ENCODE peak calls at places on chromosomes 7 and 10, in nine cellular contexts. P, D, W, F, A, T, O, X and K are unnamed samples.

GRCh38 chr7:107354639-107355038 is 115.2 kb upstream of the GPR22 start:
- DNase-seq in O (no peak), D (no peak), F (no peak), T (no peak), X (no peak), P (no peak), W (no peak), A (no peak), K (no peak)

GRCh38 chr10:33145451-33146188 is 187.6 kb upstream of the ITGB1 start:
- DNase-seq in W (no peak), F (no peak), T (no peak), A (no peak), P (no peak), D (no peak), X (no peak), O (no peak), K (peak)

GRCh38 chr7:40922316-40922670 is 780.6 kb downstream of the INHBA start:
- DNase-seq in F (no peak), T (no peak), D (no peak), W (no peak), X (no peak), A (peak), P (no peak), O (no peak), K (no peak)

GRCh38 chr10:5012595-5012994 is 8.9 kb upstream of the AKR1C2 start:
- DNase-seq in P (no peak), T (no peak), A (no peak), F (no peak), O (no peak), W (no peak), X (no peak), D (no peak), K (no peak)

GRCh38 chr10:84008878-84009277 is 130.4 kb upstream of the GHITM start:
- DNase-seq in A (no peak), W (no peak), T (no peak), X (no peak), D (peak), P (no peak), O (peak), F (no peak), K (peak)

GRCh38 chr7:77570330-77571011 is 33.4 kb downstream of the PTPN12 start:
- DNase-seq in F (no peak), D (no peak), P (no peak), W (no peak), T (no peak), O (no peak), A (peak), X (no peak), K (no peak)

GRCh38 chr10:92240289-92241157 is 50.4 kb downstream of the CPEB3 start:
- DNase-seq in X (peak), A (peak), P (peak), O (peak), W (peak), D (peak), F (no peak), T (no peak), K (peak)

GRCh38 chr7:139673230-139673629 is 104.6 kb downstream of the HIPK2 start:
- DNase-seq in A (no peak), F (no peak), T (no peak), P (no peak), O (peak), W (no peak), X (no peak), D (peak), K (no peak)

GRCh38 chr7:149422914-149423285 is 38.0 kb downstream of the ZNF777 start:
- DNase-seq in P (no peak), X (no peak), F (no peak), W (peak), O (no peak), A (no peak), T (no peak), D (peak), K (peak)